ENCODE peak calls at places on chromosomes 4 and X, in eight cellular contexts. J is pancreas, D is transverse colon, S is PC-3, U is Caco-2, N is IMR-90, R is mucosa of descending colon, W is adipocyte. C is an unnamed sample.

GRCh38 chrX:54710920-54711319 is 87.1 kb downstream of the ITIH6 start:
- DNase-seq in N (no peak), D (no peak), R (no peak), U (no peak), J (no peak), W (no peak), S (no peak), C (no peak)

GRCh38 chrX:6729581-6729980 is 194.7 kb upstream of the VCX3A start:
- DNase-seq in W (no peak), N (no peak), D (no peak), J (no peak), U (peak; percentile 3), R (no peak), S (no peak), C (no peak)

GRCh38 chr4:25308266-25308665 is 4.3 kb upstream of the ZCCHC4 start:
- DNase-seq in D (no peak), U (no peak), R (no peak), S (no peak), N (no peak), W (no peak), J (no peak), C (no peak)

GRCh38 chrX:103488332-103488731 is 31.0 kb downstream of the RAB40A start:
- DNase-seq in J (no peak), R (no peak), U (no peak), W (peak; percentile 53), N (no peak), S (peak; percentile 45), D (no peak), C (no peak)

GRCh38 chr4:11597506-11597905 is 168.8 kb upstream of the HS3ST1 start:
- DNase-seq in J (no peak), N (no peak), D (no peak), W (no peak), U (no peak), R (no peak), S (peak; percentile 78), C (no peak)

GRCh38 chr4:128288689-128289106 is 1.1 kb upstream of the PGRMC2 start:
- DNase-seq in J (no peak), S (peak; percentile 26), N (peak; percentile 56), U (peak; percentile 54), D (peak; percentile 30), R (no peak), W (peak; percentile 45), C (no peak)

GRCh38 chrX:34493086-34493485 is 164.0 kb downstream of the TMEM47 start:
- DNase-seq in W (no peak), S (no peak), N (no peak), U (no peak), D (no peak), J (no peak), R (no peak), C (no peak)

GRCh38 chrX:15680401-15680800 is 15.8 kb upstream of the CLTRN start:
- DNase-seq in J (no peak), R (peak; percentile 30), S (peak; percentile 58), U (no peak), D (no peak), N (peak; percentile 88), W (no peak), C (no peak)

GRCh38 chr4:109973529-109973905 is 60.8 kb downstream of the EGF start:
- DNase-seq in W (no peak), U (peak; percentile 56), S (no peak), R (no peak), N (no peak), D (no peak), J (no peak), C (no peak)

GRCh38 chrX:84187501-84188319 is at the start of gene RPS6KA6:
- DNase-seq in U (peak; percentile 43), D (peak; percentile 22), W (peak; percentile 58), S (peak; percentile 16), J (peak; percentile 9), N (peak; percentile 22), R (peak; percentile 58), C (peak; percentile 39)

GRCh38 chrX:42495139-42495538 is 282.8 kb downstream of the PPP1R2C start:
- DNase-seq in W (no peak), U (no peak), R (no peak), J (no peak), D (no peak), N (no peak), S (no peak), C (peak; percentile 41)

GRCh38 chrX:1451676-1452496 is 823 bp downstream of the ASMTL start:
- DNase-seq in U (no peak), D (peak; percentile 33), S (no peak), N (no peak), J (peak; percentile 30), W (no peak), R (peak; percentile 74), C (no peak)

GRCh38 chr4:53476232-53477037 is 99.0 kb downstream of the FIP1L1 start:
- DNase-seq in J (no peak), R (no peak), W (peak; percentile 98), N (peak; percentile 98), U (peak; percentile 66), D (no peak), S (peak; percentile 46), C (no peak)

GRCh38 chr4:107619065-107619464 is 101.0 kb downstream of the PAPSS1 start:
- DNase-seq in S (no peak), J (no peak), U (no peak), W (peak; percentile 96), N (peak; percentile 76), R (no peak), D (no peak), C (no peak)

GRCh38 chr4:111537861-111538260 is 607.4 kb upstream of the FAM241A start:
- DNase-seq in U (no peak), D (no peak), W (peak; percentile 16), S (no peak), R (no peak), J (no peak), N (peak; percentile 60), C (no peak)

GRCh38 chrX:113929004-113929403 is 654.9 kb upstream of the HTR2C start:
- DNase-seq in S (peak; percentile 44), R (no peak), J (no peak), D (peak; percentile 17), U (peak; percentile 67), N (peak; percentile 10), W (peak; percentile 29), C (no peak)

GRCh38 chr4:89549907-89550306 is 242.3 kb upstream of the GPRIN3 start:
- DNase-seq in W (peak; percentile 47), J (no peak), R (no peak), U (no peak), D (no peak), S (peak; percentile 2), N (peak; percentile 54), C (no peak)

GRCh38 chrX:150574824-150575409 is 6.5 kb downstream of the MTM1 start:
- DNase-seq in S (no peak), D (no peak), R (no peak), U (no peak), J (no peak), W (peak; percentile 16), N (no peak), C (no peak)

GRCh38 chrX:150573702-150574101 is 5.3 kb downstream of the MTM1 start:
- DNase-seq in D (peak; percentile 40), R (no peak), U (no peak), W (no peak), N (no peak), J (no peak), S (no peak), C (no peak)

GRCh38 chrX:150570512-150570911 is 2.1 kb downstream of the MTM1 start:
- DNase-seq in R (no peak), W (peak; percentile 19), D (no peak), N (no peak), U (peak; percentile 30), J (no peak), S (peak; percentile 32), C (no peak)

GRCh38 chrX:150569155-150569477 is 695 bp downstream of the MTM1 start:
- DNase-seq in U (no peak), W (no peak), J (no peak), D (peak; percentile 47), S (peak; percentile 19), N (peak; percentile 43), R (peak; percentile 66), C (peak; percentile 69)

GRCh38 chrX:150572206-150572605 is 3.8 kb downstream of the MTM1 start:
- DNase-seq in S (peak; percentile 46), N (no peak), D (no peak), J (no peak), U (no peak), R (no peak), W (no peak), C (no peak)
- H3K4me1 ChIP-seq in S (peaks cover 71% of the 10 kb centered on the region), N (peaks cover 6% of the 10 kb centered on the region), D (peaks cover 34% of the 10 kb centered on the region), J (peaks cover 9% of the 10 kb centered on the region), U (peaks cover 15% of the 10 kb centered on the region), R (peaks cover 11% of the 10 kb centered on the region), W (peaks cover 6% of the 10 kb centered on the region), C (peaks cover 54% of the 10 kb centered on the region)

GRCh38 chr4:125620066-125620850 is 305.5 kb downstream of the FAT4 start:
- DNase-seq in U (no peak), S (no peak), D (no peak), W (peak; percentile 63), J (no peak), R (no peak), N (peak; percentile 19), C (no peak)
- H3K4me3 ChIP-seq in U (no peak overlapping the region), S (no peak overlapping the region), D (no peak overlapping the region), W (peak overlapping the region; percentile 75), J (no peak overlapping the region), R (no peak overlapping the region), N (no peak overlapping the region), C (no peak overlapping the region)

GRCh38 chr4:125357675-125358074 is 42.9 kb downstream of the FAT4 start:
- DNase-seq in N (no peak), D (no peak), J (no peak), W (peak; percentile 14), U (no peak), S (no peak), R (no peak), C (no peak)

GRCh38 chr4:125360727-125361126 is 46.0 kb downstream of the FAT4 start:
- DNase-seq in R (no peak), N (no peak), W (no peak), J (no peak), S (no peak), D (no peak), U (no peak), C (no peak)

GRCh38 chr4:125358453-125358852 is 43.7 kb downstream of the FAT4 start:
- DNase-seq in U (no peak), N (no peak), R (no peak), S (no peak), J (no peak), W (no peak), D (no peak), C (no peak)

GRCh38 chr4:125359960-125360628 is 45.3 kb downstream of the FAT4 start:
- DNase-seq in D (no peak), R (no peak), S (no peak), N (no peak), W (no peak), J (no peak), U (no peak), C (no peak)

DNA sequence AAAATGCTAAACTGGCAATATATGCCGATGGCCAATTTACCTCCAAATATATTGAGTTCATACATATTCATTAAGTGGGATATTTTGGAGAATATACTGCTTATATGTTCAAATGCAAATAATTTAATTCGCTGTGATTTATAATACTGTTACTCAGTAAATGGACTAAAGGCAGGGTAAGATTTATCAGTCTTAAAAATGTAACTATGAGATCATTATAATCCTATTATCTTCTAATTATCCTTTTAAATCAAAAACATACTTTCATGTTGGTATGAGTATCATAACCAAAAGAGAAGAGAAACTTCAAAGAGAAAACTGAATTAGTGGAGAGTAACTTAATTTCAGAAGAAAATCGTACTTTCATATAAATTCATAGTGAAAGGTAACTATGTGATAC is 44.6 kb downstream of the FAT4 start:
- DNase-seq in J (no peak), S (no peak), N (no peak), R (no peak), W (no peak), U (no peak), D (no peak), C (no peak)
- H3K4me1 ChIP-seq in J (no peaks in the 10 kb centered on the region), S (no peaks in the 10 kb centered on the region), N (no peaks in the 10 kb centered on the region), R (no peaks in the 10 kb centered on the region), W (no peaks in the 10 kb centered on the region), U (no peaks in the 10 kb centered on the region), D (no peaks in the 10 kb centered on the region), C (no peaks in the 10 kb centered on the region)

GRCh38 chr4:21768349-21769310 is 179.9 kb downstream of the KCNIP4 start:
- DNase-seq in U (peak; percentile 34), S (peak; percentile 60), J (no peak), D (no peak), R (no peak), N (peak; percentile 52), W (peak; percentile 84), C (no peak)
- H3K4me3 ChIP-seq in U (no peak overlapping the region), S (no peak overlapping the region), J (no peak overlapping the region), D (no peak overlapping the region), R (no peak overlapping the region), N (no peak overlapping the region), W (no peak overlapping the region), C (no peak overlapping the region)